ENCODE peak calls at places on chromosomes 5 and 9, in five cellular contexts. L is MM.1S, D is PC-3, S is neural progenitor cell, F is K562. X is an unnamed sample.

GRCh38 chr9:137070906-137071275 is 534 bp upstream of the SAPCD2 start:
- DNase-seq in L (no peak), D (no peak), S (no peak), F (no peak), X (no peak)

GRCh38 chr9:22120595-22120994 is 111.5 kb upstream of the CDKN2B start:
- DNase-seq in L (no peak), D (no peak), S (no peak), F (no peak), X (no peak)

GRCh38 chr9:10729225-10729624 is 116.4 kb upstream of the PTPRD start:
- DNase-seq in L (no peak), D (no peak), S (no peak), F (no peak), X (no peak)

GRCh38 chr5:54159153-54159836 is 151.1 kb downstream of the ARL15 start:
- DNase-seq in L (no peak), D (no peak), S (peak; percentile 26), F (peak; percentile 54), X (peak; percentile 61)

GRCh38 chr5:128053291-128053954 is 30.1 kb upstream of the SLC12A2 start:
- DNase-seq in L (no peak), D (peak; percentile 51), S (no peak), F (no peak), X (no peak)

GRCh38 chr5:9652295-9652694 is 22.1 kb upstream of the TAS2R1 start:
- DNase-seq in L (no peak), D (peak; percentile 59), S (no peak), F (no peak), X (no peak)

GRCh38 chr5:109161914-109162683 is 247.7 kb downstream of the PJA2 start:
- DNase-seq in L (no peak), D (peak; percentile 38), S (no peak), F (no peak), X (no peak)

GRCh38 chr5:72301557-72301956 is 18.5 kb downstream of the MRPS27 start:
- DNase-seq in L (no peak), D (no peak), S (peak; percentile 39), F (no peak), X (no peak)

GRCh38 chr9:104173020-104173419 is 78.9 kb downstream of the SMC2 start:
- DNase-seq in L (no peak), D (no peak), S (no peak), F (no peak), X (no peak)

GRCh38 chr5:135319928-135320606 is 79.0 kb downstream of the MACROH2A1 start:
- DNase-seq in L (no peak), D (no peak), S (peak; percentile 53), F (no peak), X (no peak)

GRCh38 chr9:77495834-77496671 is 152.1 kb downstream of the GNA14 start:
- DNase-seq in L (no peak), D (peak; percentile 79), S (no peak), F (no peak), X (peak; percentile 83)

GRCh38 chr5:142221091-142221860 is 103.5 kb downstream of the SPRY4 start:
- DNase-seq in L (no peak), D (peak; percentile 28), S (no peak), F (no peak), X (peak; percentile 43)

GRCh38 chr9:87518702-87519335 is 21.2 kb downstream of the DAPK1 start:
- DNase-seq in L (no peak), D (no peak), S (no peak), F (peak; percentile 76), X (peak; percentile 89)

GRCh38 chr5:2038337-2039179 is 155.8 kb upstream of the IRX4 start:
- DNase-seq in L (peak; percentile 84), D (peak; percentile 49), S (peak; percentile 97), F (peak; percentile 91), X (peak; percentile 31)

GRCh38 chr9:23526806-23527205 is 299.2 kb downstream of the ELAVL2 start:
- DNase-seq in L (no peak), D (peak; percentile 63), S (no peak), F (no peak), X (no peak)

GRCh38 chr5:79640571-79641055 is 28.4 kb downstream of the TENT2 start:
- DNase-seq in L (no peak), D (no peak), S (no peak), F (no peak), X (no peak)

GRCh38 chr9:8784813-8785212 is 985.2 kb upstream of the DMAC1 start:
- DNase-seq in L (no peak), D (no peak), S (peak; percentile 21), F (no peak), X (no peak)

GRCh38 chr9:2299156-2299842 is 284.2 kb downstream of the SMARCA2 start:
- DNase-seq in L (no peak), D (peak; percentile 10), S (no peak), F (no peak), X (no peak)

GRCh38 chr5:111463304-111463703 is 49.0 kb downstream of the STARD4 start:
- DNase-seq in L (no peak), D (no peak), S (no peak), F (no peak), X (no peak)

GRCh38 chr9:90722116-90722515 is 79.5 kb upstream of the DIRAS2 start:
- DNase-seq in L (no peak), D (no peak), S (no peak), F (no peak), X (no peak)

GRCh38 chr5:68894673-68895072 is 199.1 kb upstream of the SLC30A5 start:
- DNase-seq in L (no peak), D (no peak), S (peak; percentile 4), F (no peak), X (no peak)

GRCh38 chr9:120642129-120642528 is 62.2 kb upstream of the CDK5RAP2 start:
- DNase-seq in L (no peak), D (no peak), S (no peak), F (peak; percentile 58), X (peak; percentile 10)

GRCh38 chr5:169442354-169443248 is 141.0 kb upstream of the SPDL1 start:
- DNase-seq in L (no peak), D (no peak), S (no peak), F (no peak), X (no peak)

GRCh38 chr9:10094563-10094962 is 518.2 kb downstream of the PTPRD start:
- DNase-seq in L (no peak), D (no peak), S (no peak), F (no peak), X (no peak)

GRCh38 chr9:126376311-126376902 is 49.8 kb downstream of the MVB12B start:
- DNase-seq in L (peak; percentile 41), D (no peak), S (peak; percentile 74), F (no peak), X (no peak)

GRCh38 chr5:179833056-179833708 is 12.5 kb downstream of the SQSTM1 start:
- DNase-seq in L (no peak), D (no peak), S (no peak), F (no peak), X (no peak)

GRCh38 chr9:87590996-87591395 is 93.3 kb downstream of the DAPK1 start:
- DNase-seq in L (no peak), D (no peak), S (no peak), F (no peak), X (no peak)

GRCh38 chr5:42991477-42992034 is 48.6 kb downstream of the ANXA2R start:
- DNase-seq in L (no peak), D (no peak), S (no peak), F (no peak), X (no peak)

GRCh38 chr5:105817906-105818305 is 1852.8 kb downstream of the EFNA5 start:
- DNase-seq in L (no peak), D (no peak), S (no peak), F (no peak), X (no peak)

GRCh38 chr5:59238126-59238902 is 655.2 kb downstream of the PDE4D start:
- DNase-seq in L (no peak), D (no peak), S (no peak), F (no peak), X (no peak)

GRCh38 chr5:179405426-179406030 is 60.3 kb upstream of the ADAMTS2 start:
- DNase-seq in L (no peak), D (no peak), S (no peak), F (no peak), X (no peak)

GRCh38 chr5:3149899-3150298 is 398.4 kb upstream of the IRX2 start:
- DNase-seq in L (no peak), D (no peak), S (no peak), F (no peak), X (no peak)
- TF ChIP-seq EZH2 in L (no peak), D (no peak), S (no peak), F (no peak), X (no peak)

GRCh38 chr9:16090907-16091629 is 538.2 kb downstream of the CCDC171 start:
- DNase-seq in L (no peak), D (no peak), S (no peak), F (no peak), X (no peak)

GRCh38 chr9:16082796-16083195 is 530.0 kb downstream of the CCDC171 start:
- DNase-seq in L (no peak), D (no peak), S (no peak), F (no peak), X (no peak)

GRCh38 chr9:16085167-16085718 is 532.4 kb downstream of the CCDC171 start:
- DNase-seq in L (no peak), D (no peak), S (no peak), F (no peak), X (no peak)
- TF ChIP-seq CTCF in L (no peak), D (no peak), S (no peak), F (no peak), X (no peak)

GRCh38 chr5:127011151-127011550 is 19.2 kb downstream of the MARCHF3 start:
- DNase-seq in L (no peak), D (peak; percentile 66), S (no peak), F (no peak), X (no peak)

GRCh38 chr5:127008300-127008975 is 21.9 kb downstream of the MARCHF3 start:
- DNase-seq in L (no peak), D (no peak), S (no peak), F (no peak), X (no peak)

GRCh38 chr5:127010362-127010761 is 20.0 kb downstream of the MARCHF3 start:
- DNase-seq in L (no peak), D (no peak), S (no peak), F (no peak), X (no peak)

GRCh38 chr5:127007522-127007921 is 22.8 kb downstream of the MARCHF3 start:
- DNase-seq in L (no peak), D (no peak), S (no peak), F (no peak), X (no peak)

DNA sequence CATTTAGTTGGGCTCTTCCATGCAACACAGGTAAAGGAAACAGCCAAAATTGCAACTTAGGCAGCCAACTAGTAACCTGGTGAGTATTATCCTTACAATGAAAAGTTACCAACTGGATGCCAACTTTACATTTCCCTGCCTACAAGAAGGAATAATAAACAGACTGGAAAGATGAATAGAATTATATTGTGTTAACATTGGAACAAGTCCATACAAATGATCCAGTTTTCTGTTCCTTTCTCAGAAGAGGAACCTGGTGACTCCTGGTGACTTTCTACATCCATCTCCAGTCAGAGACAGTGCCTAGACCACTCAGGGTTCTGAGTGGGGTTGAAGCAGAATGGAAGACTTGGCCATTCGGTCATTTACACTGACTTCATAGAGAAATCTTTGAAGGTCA is 20.6 kb downstream of the MARCHF3 start:
- DNase-seq in L (no peak), D (no peak), S (no peak), F (no peak), X (no peak)
- H3K4me1 ChIP-seq in L (peaks cover 10% of the 10 kb centered on the region), D (no peaks in the 10 kb centered on the region), S (no peaks in the 10 kb centered on the region), F (no peaks in the 10 kb centered on the region), X (no peaks in the 10 kb centered on the region)

DNA sequence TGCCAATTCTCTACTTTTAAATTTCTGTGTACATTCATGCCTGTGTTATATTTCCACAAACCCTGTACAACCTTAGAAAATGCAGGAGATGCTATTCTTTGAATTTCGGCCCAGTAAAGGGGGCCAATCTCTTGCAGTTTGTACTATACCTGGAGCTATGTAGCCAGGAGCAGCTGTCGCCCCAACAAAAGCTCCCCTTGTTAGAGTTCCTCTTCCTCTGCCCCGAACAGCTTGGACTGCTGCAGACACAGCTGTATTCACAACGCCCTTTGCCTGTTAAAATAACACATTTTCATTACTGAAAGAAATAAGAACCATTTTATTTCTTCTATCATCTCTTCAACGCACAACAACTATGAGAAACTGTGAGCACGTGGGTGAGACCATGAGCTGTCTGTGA is 99.2 kb downstream of the GPR21 start:
- DNase-seq in L (no peak), D (no peak), S (no peak), F (no peak), X (no peak)
- TF ChIP-seq EZH2 in L (no peak), D (no peak), S (no peak), F (no peak), X (no peak)